ENCODE peak calls at places on chromosomes 4 and X, in ten cellular contexts. One of them, this sample, is unnamed.

GRCh38 chrX:47047989-47048388 is 30.3 kb upstream of the RGN start:
- DNase-seq in activated CD8-positive, alpha-beta memory T cell treated with anti-CD3 and anti-CD28 coated beads for 1 hour: no peak
- DNase-seq in activated CD4-positive, CD25-positive, alpha-beta regulatory T cell: no peak
- DNase-seq in ACHN: no peak
- DNase-seq in left cardiac atrium: no peak
- DNase-seq in stomach: no peak
- DNase-seq in upper lobe of right lung: no peak
- DNase-seq in adipocyte: no peak
- DNase-seq in hypothalamus: no peak
- DNase-seq in right cardiac atrium: no peak
- DNase-seq in this sample: no peak

GRCh38 chr4:152673489-152673888 is 6.3 kb downstream of the TMEM154 start:
- DNase-seq in upper lobe of right lung: no peak
- DNase-seq in left cardiac atrium: no peak
- DNase-seq in hypothalamus: no peak
- DNase-seq in adipocyte: no peak
- DNase-seq in stomach: no peak
- DNase-seq in ACHN: no peak
- DNase-seq in right cardiac atrium: no peak
- DNase-seq in activated CD4-positive, CD25-positive, alpha-beta regulatory T cell: no peak
- DNase-seq in activated CD8-positive, alpha-beta memory T cell treated with anti-CD3 and anti-CD28 coated beads for 1 hour: no peak
- DNase-seq in this sample: no peak

GRCh38 chr4:150310159-150310895 is 232.1 kb downstream of the DCLK2 start:
- DNase-seq in activated CD8-positive, alpha-beta memory T cell treated with anti-CD3 and anti-CD28 coated beads for 1 hour: no peak
- DNase-seq in adipocyte: peak
- DNase-seq in upper lobe of right lung: no peak
- DNase-seq in activated CD4-positive, CD25-positive, alpha-beta regulatory T cell: no peak
- DNase-seq in ACHN: peak
- DNase-seq in stomach: no peak
- DNase-seq in left cardiac atrium: no peak
- DNase-seq in right cardiac atrium: no peak
- DNase-seq in hypothalamus: no peak
- DNase-seq in this sample: no peak

GRCh38 chr4:148477276-148477675 is 35.1 kb upstream of the NR3C2 start:
- DNase-seq in stomach: no peak
- DNase-seq in upper lobe of right lung: no peak
- DNase-seq in activated CD4-positive, CD25-positive, alpha-beta regulatory T cell: no peak
- DNase-seq in right cardiac atrium: no peak
- DNase-seq in left cardiac atrium: no peak
- DNase-seq in adipocyte: no peak
- DNase-seq in ACHN: no peak
- DNase-seq in hypothalamus: no peak
- DNase-seq in activated CD8-positive, alpha-beta memory T cell treated with anti-CD3 and anti-CD28 coated beads for 1 hour: no peak
- DNase-seq in this sample: no peak

GRCh38 chrX:37349131-37350033 is at the start of gene PRRG1:
- DNase-seq in stomach: peak
- DNase-seq in adipocyte: peak
- DNase-seq in right cardiac atrium: peak
- DNase-seq in ACHN: peak
- DNase-seq in activated CD4-positive, CD25-positive, alpha-beta regulatory T cell: no peak
- DNase-seq in left cardiac atrium: peak
- DNase-seq in hypothalamus: peak
- DNase-seq in upper lobe of right lung: peak
- DNase-seq in activated CD8-positive, alpha-beta memory T cell treated with anti-CD3 and anti-CD28 coated beads for 1 hour: no peak
- DNase-seq in this sample: no peak

GRCh38 chr4:2663275-2663674 is 92.9 kb downstream of the TNIP2 start:
- DNase-seq in left cardiac atrium: no peak
- DNase-seq in stomach: no peak
- DNase-seq in ACHN: no peak
- DNase-seq in upper lobe of right lung: no peak
- DNase-seq in hypothalamus: no peak
- DNase-seq in adipocyte: peak
- DNase-seq in activated CD8-positive, alpha-beta memory T cell treated with anti-CD3 and anti-CD28 coated beads for 1 hour: no peak
- DNase-seq in activated CD4-positive, CD25-positive, alpha-beta regulatory T cell: no peak
- DNase-seq in right cardiac atrium: no peak
- DNase-seq in this sample: no peak

GRCh38 chrX:84974803-84975202 is 28.9 kb upstream of the APOOL start:
- DNase-seq in stomach: no peak
- DNase-seq in hypothalamus: no peak
- DNase-seq in left cardiac atrium: no peak
- DNase-seq in upper lobe of right lung: no peak
- DNase-seq in right cardiac atrium: no peak
- DNase-seq in adipocyte: no peak
- DNase-seq in activated CD8-positive, alpha-beta memory T cell treated with anti-CD3 and anti-CD28 coated beads for 1 hour: no peak
- DNase-seq in activated CD4-positive, CD25-positive, alpha-beta regulatory T cell: no peak
- DNase-seq in ACHN: no peak
- DNase-seq in this sample: no peak

GRCh38 chr4:119113033-119113655 is 22.5 kb upstream of the MYOZ2 start:
- DNase-seq in stomach: no peak
- DNase-seq in right cardiac atrium: no peak
- DNase-seq in adipocyte: peak
- DNase-seq in hypothalamus: no peak
- DNase-seq in upper lobe of right lung: no peak
- DNase-seq in activated CD8-positive, alpha-beta memory T cell treated with anti-CD3 and anti-CD28 coated beads for 1 hour: no peak
- DNase-seq in left cardiac atrium: no peak
- DNase-seq in ACHN: peak
- DNase-seq in activated CD4-positive, CD25-positive, alpha-beta regulatory T cell: no peak
- DNase-seq in this sample: no peak

GRCh38 chr4:123546123-123546654 is 149.6 kb downstream of the SPRY1 start:
- DNase-seq in activated CD4-positive, CD25-positive, alpha-beta regulatory T cell: no peak
- DNase-seq in ACHN: no peak
- DNase-seq in hypothalamus: no peak
- DNase-seq in left cardiac atrium: no peak
- DNase-seq in activated CD8-positive, alpha-beta memory T cell treated with anti-CD3 and anti-CD28 coated beads for 1 hour: no peak
- DNase-seq in upper lobe of right lung: no peak
- DNase-seq in adipocyte: no peak
- DNase-seq in stomach: peak
- DNase-seq in right cardiac atrium: no peak
- DNase-seq in this sample: no peak

GRCh38 chrX:69503228-69503834 is 795 bp upstream of the NALF2 start:
- DNase-seq in stomach: no peak
- DNase-seq in hypothalamus: peak
- DNase-seq in activated CD4-positive, CD25-positive, alpha-beta regulatory T cell: no peak
- DNase-seq in ACHN: no peak
- DNase-seq in activated CD8-positive, alpha-beta memory T cell treated with anti-CD3 and anti-CD28 coated beads for 1 hour: no peak
- DNase-seq in right cardiac atrium: no peak
- DNase-seq in left cardiac atrium: no peak
- DNase-seq in adipocyte: no peak
- DNase-seq in upper lobe of right lung: no peak
- DNase-seq in this sample: no peak

GRCh38 chr4:89134775-89135319 is 23.5 kb downstream of the TIGD2 start:
- DNase-seq in activated CD8-positive, alpha-beta memory T cell treated with anti-CD3 and anti-CD28 coated beads for 1 hour: no peak
- DNase-seq in right cardiac atrium: no peak
- DNase-seq in upper lobe of right lung: no peak
- DNase-seq in activated CD4-positive, CD25-positive, alpha-beta regulatory T cell: no peak
- DNase-seq in adipocyte: peak
- DNase-seq in ACHN: peak
- DNase-seq in stomach: no peak
- DNase-seq in hypothalamus: no peak
- DNase-seq in left cardiac atrium: no peak
- DNase-seq in this sample: no peak

GRCh38 chr4:1053080-1053661 is 41.7 kb downstream of the FGFRL1 start:
- DNase-seq in ACHN: no peak
- DNase-seq in hypothalamus: no peak
- DNase-seq in left cardiac atrium: no peak
- DNase-seq in right cardiac atrium: no peak
- DNase-seq in activated CD8-positive, alpha-beta memory T cell treated with anti-CD3 and anti-CD28 coated beads for 1 hour: no peak
- DNase-seq in activated CD4-positive, CD25-positive, alpha-beta regulatory T cell: no peak
- DNase-seq in upper lobe of right lung: peak
- DNase-seq in stomach: peak
- DNase-seq in adipocyte: peak
- DNase-seq in this sample: no peak

GRCh38 chrX:74449937-74450330 is 28.6 kb downstream of the SLC16A2 start:
- DNase-seq in left cardiac atrium: no peak
- DNase-seq in right cardiac atrium: no peak
- DNase-seq in activated CD8-positive, alpha-beta memory T cell treated with anti-CD3 and anti-CD28 coated beads for 1 hour: no peak
- DNase-seq in hypothalamus: no peak
- DNase-seq in activated CD4-positive, CD25-positive, alpha-beta regulatory T cell: no peak
- DNase-seq in upper lobe of right lung: no peak
- DNase-seq in adipocyte: peak
- DNase-seq in stomach: no peak
- DNase-seq in ACHN: no peak
- DNase-seq in this sample: no peak